ENCODE peak calls at places on chromosomes 11 and 22, in nine cellular contexts. E, Z, B, D, G, L, U, W and P are unnamed samples.

GRCh38 chr11:45982656-45983470 is 60.4 kb downstream of the LARGE2 start:
- DNase-seq in D (peak), G (peak), E (no peak), U (peak), W (peak), Z (no peak), B (peak), L (no peak), P (no peak)

GRCh38 chr11:85277693-85278092 is 349.5 kb downstream of the DLG2 start:
- DNase-seq in B (no peak), L (no peak), Z (no peak), D (no peak), E (no peak), W (no peak), U (no peak), G (no peak), P (no peak)

GRCh38 chr11:6418958-6419611 is at the start of gene APBB1:
- DNase-seq in W (no peak), E (no peak), Z (no peak), B (peak), D (peak), G (peak), U (no peak), L (no peak), P (no peak)

GRCh38 chr22:33747576-33748180 is 172.6 kb downstream of the LARGE1 start:
- DNase-seq in L (no peak), U (no peak), D (no peak), B (no peak), Z (no peak), W (no peak), E (no peak), G (no peak), P (no peak)

GRCh38 chr22:44667829-44668189 is 34.2 kb upstream of the PRR5 start:
- DNase-seq in Z (no peak), U (no peak), D (no peak), L (no peak), W (no peak), G (no peak), E (no peak), B (no peak), P (no peak)

GRCh38 chr11:115390441-115390840 is 113.8 kb downstream of the CADM1 start:
- DNase-seq in D (no peak), E (no peak), L (no peak), Z (no peak), B (no peak), G (no peak), U (no peak), W (no peak), P (no peak)

GRCh38 chr11:73404048-73404447 is 27.8 kb downstream of the RELT start:
- DNase-seq in D (peak), W (peak), L (peak), Z (peak), G (peak), B (peak), U (no peak), E (no peak), P (no peak)

GRCh38 chr11:82995754-82996398 is 75.8 kb downstream of the RAB30 start:
- DNase-seq in Z (no peak), G (no peak), D (peak), W (no peak), B (peak), U (no peak), L (no peak), E (no peak), P (no peak)

GRCh38 chr22:23251445-23252093 is 71.3 kb downstream of the BCR start:
- DNase-seq in L (peak), W (no peak), B (no peak), D (peak), Z (no peak), U (no peak), E (no peak), G (peak), P (no peak)

GRCh38 chr22:32649515-32650200 is 151.8 kb upstream of the TIMP3 start:
- DNase-seq in W (no peak), D (peak), U (no peak), G (no peak), L (no peak), B (no peak), E (no peak), Z (no peak), P (no peak)

GRCh38 chr22:44398791-44399190 is 86.0 kb upstream of the SHISAL1 start:
- DNase-seq in Z (peak), D (no peak), L (no peak), E (no peak), U (no peak), W (peak), B (no peak), G (no peak), P (no peak)

GRCh38 chr11:34029176-34029575 is 22.4 kb upstream of the CAPRIN1 start:
- DNase-seq in B (no peak), D (no peak), W (no peak), U (no peak), G (no peak), L (no peak), E (no peak), Z (no peak), P (no peak)

GRCh38 chr11:125935629-125936199 is 10.1 kb upstream of the VSIG10L2 start:
- DNase-seq in W (no peak), B (peak), Z (no peak), E (no peak), D (no peak), G (no peak), U (no peak), L (no peak), P (no peak)

GRCh38 chr22:33726294-33726711 is 194.0 kb downstream of the LARGE1 start:
- DNase-seq in B (peak), D (peak), W (no peak), E (no peak), Z (no peak), U (peak), G (no peak), L (no peak), P (peak)

GRCh38 chr11:57373146-57373545 is 7.8 kb downstream of the PRG3 start:
- DNase-seq in W (no peak), D (no peak), E (no peak), L (no peak), U (no peak), Z (no peak), G (no peak), B (peak), P (no peak)

GRCh38 chr11:3944198-3944597 is 88.7 kb downstream of the STIM1 start:
- DNase-seq in U (no peak), W (peak), E (no peak), G (no peak), B (peak), D (no peak), Z (no peak), L (no peak), P (no peak)
- H3K27ac ChIP-seq in U (no peak), W (no peak), E (peak), G (no peak), B (no peak), D (no peak), Z (peak), L (no peak), P (no peak)

GRCh38 chr11:76655466-76656086 is 15.0 kb downstream of the LRRC32 start:
- DNase-seq in L (no peak), U (no peak), D (no peak), Z (peak), E (no peak), G (no peak), B (no peak), W (no peak), P (no peak)
- H3K27ac ChIP-seq in L (no peak), U (no peak), D (no peak), Z (peak), E (peak), G (no peak), B (no peak), W (no peak), P (no peak)

DNA sequence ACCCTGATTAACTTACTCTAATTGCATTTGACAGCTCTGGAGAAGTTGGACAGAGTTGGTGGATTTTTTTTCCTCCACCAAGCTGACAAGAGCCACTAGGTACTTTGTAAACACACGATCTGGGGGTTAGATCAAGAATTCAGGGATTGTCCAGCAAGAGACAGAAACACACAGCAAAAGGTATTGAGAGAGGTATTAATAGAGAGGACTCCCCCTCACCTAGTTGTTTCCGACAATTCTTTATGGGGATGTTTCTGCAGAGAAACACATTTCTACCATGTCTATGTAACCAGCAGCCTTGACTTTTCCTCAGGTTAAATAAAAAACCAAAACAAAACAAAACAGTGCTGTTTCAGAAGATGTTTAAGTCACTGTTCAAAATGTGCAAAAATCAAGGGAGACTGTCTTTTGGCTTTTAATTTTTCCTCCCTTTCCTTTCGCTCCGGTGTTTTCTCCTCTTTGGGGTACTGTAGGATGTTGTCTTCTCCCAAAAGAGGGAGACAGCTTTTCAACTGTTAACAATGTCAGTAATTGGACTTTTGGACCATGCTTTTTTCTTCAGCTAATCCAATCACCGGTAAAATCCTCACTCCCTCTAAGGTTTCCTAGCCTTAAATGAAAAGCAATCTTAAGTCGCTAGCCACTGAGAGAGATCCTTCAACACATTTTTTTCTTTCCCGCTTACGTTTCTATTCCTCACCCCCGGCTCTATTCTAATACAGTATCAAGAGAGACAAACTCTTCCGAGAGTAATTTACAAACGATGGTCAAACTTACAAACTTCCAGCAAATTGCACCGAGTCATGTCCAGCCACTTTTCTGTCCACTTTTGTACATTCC is 644 bp downstream of the MAML2 start:
- DNase-seq in W (no peak), G (peak), U (no peak), L (no peak), E (no peak), D (no peak), B (no peak), Z (no peak), P (no peak)
- H3K27ac ChIP-seq in W (peak), G (peak), U (peak), L (peak), E (peak), D (peak), B (no peak), Z (peak), P (peak)

GRCh38 chr11:121721448-121721847 is 268.7 kb upstream of the SORL1-AS1 start:
- DNase-seq in U (no peak), E (no peak), B (no peak), W (no peak), G (no peak), D (no peak), Z (no peak), L (no peak), P (no peak)
- H3K27ac ChIP-seq in U (no peak), E (peak), B (no peak), W (peak), G (no peak), D (no peak), Z (no peak), L (no peak), P (no peak)

GRCh38 chr22:50530280-50530856 is 556 bp upstream of the TYMP start:
- DNase-seq in G (no peak), W (no peak), B (peak), U (no peak), D (peak), Z (peak), E (no peak), L (peak), P (no peak)
- H3K27ac ChIP-seq in G (peak), W (peak), B (no peak), U (no peak), D (no peak), Z (peak), E (peak), L (peak), P (peak)

GRCh38 chr11:103623933-103624332 is 412.5 kb upstream of the DDI1 start:
- DNase-seq in D (no peak), B (no peak), Z (no peak), W (no peak), U (no peak), G (no peak), L (no peak), E (no peak), P (no peak)
- H3K27ac ChIP-seq in D (no peak), B (no peak), Z (no peak), W (no peak), U (no peak), G (no peak), L (no peak), E (no peak), P (no peak)

GRCh38 chr22:41491379-41492100 is 22.6 kb downstream of the ACO2 start:
- DNase-seq in E (no peak), W (no peak), G (no peak), U (no peak), B (peak), Z (no peak), D (no peak), L (no peak), P (no peak)
- H3K27ac ChIP-seq in E (peak), W (peak), G (no peak), U (no peak), B (peak), Z (peak), D (no peak), L (no peak), P (no peak)

GRCh38 chr11:108887436-108888238 is 222.8 kb downstream of the DDX10 start:
- DNase-seq in L (no peak), E (no peak), B (peak), G (no peak), W (no peak), Z (no peak), U (no peak), D (no peak), P (no peak)

GRCh38 chr11:108890482-108891092 is 225.7 kb downstream of the DDX10 start:
- DNase-seq in Z (no peak), L (no peak), E (no peak), U (no peak), B (no peak), G (no peak), W (no peak), D (no peak), P (no peak)

GRCh38 chr11:108891143-108891542 is 226.3 kb downstream of the DDX10 start:
- DNase-seq in B (no peak), L (no peak), U (no peak), D (no peak), W (no peak), E (no peak), Z (no peak), G (no peak), P (no peak)

GRCh38 chr11:108882211-108882831 is 217.5 kb downstream of the DDX10 start:
- DNase-seq in B (no peak), E (no peak), Z (no peak), G (no peak), U (no peak), L (no peak), D (peak), W (no peak), P (no peak)

GRCh38 chr11:108886608-108887007 is 221.7 kb downstream of the DDX10 start:
- DNase-seq in L (no peak), G (peak), Z (no peak), B (no peak), U (no peak), D (peak), W (no peak), E (no peak), P (no peak)
- H3K27ac ChIP-seq in L (no peak), G (no peak), Z (no peak), B (no peak), U (no peak), D (peak), W (no peak), E (no peak), P (no peak)

GRCh38 chr22:28479912-28480311 is 199.7 kb downstream of the TTC28 start:
- DNase-seq in Z (no peak), L (no peak), G (no peak), W (no peak), D (no peak), B (no peak), U (peak), E (no peak), P (no peak)
- H3K27ac ChIP-seq in Z (no peak), L (no peak), G (no peak), W (no peak), D (no peak), B (peak), U (no peak), E (no peak), P (no peak)